ENCODE peak calls at places on chromosomes 11 and 22, in eight cellular contexts. R is GM10248; K is stimulated activated CD8-positive, alpha-beta memory T cell treated with anti-CD3 and anti-CD28 coated beads, Interleukin-7, amount 100 ng/mL, for 1 hour; O is HFFc6; L is iris pigment epithelial cell; P is NCI-H748 treated with DMSO at 0.1 percent for 48 hours; X is AG04450; C is stromal cell of bone marrow. W is an unnamed sample.

GRCh38 chr22:30918761-30919160 is 49.8 kb downstream of the MORC2 start:
- DNase-seq in R (no peak), K (no peak), L (no peak), X (no peak), C (no peak), O (no peak), P (no peak), W (no peak)

GRCh38 chr22:47032091-47032943 is 269.9 kb downstream of the TBC1D22A start:
- DNase-seq in X (no peak), C (no peak), P (no peak), K (no peak), L (no peak), R (no peak), O (no peak), W (no peak)

GRCh38 chr11:115159122-115159665 is 345.0 kb downstream of the CADM1 start:
- DNase-seq in K (no peak), P (no peak), R (no peak), L (no peak), X (no peak), C (no peak), O (no peak), W (no peak)

GRCh38 chr11:26780686-26781085 is 58.8 kb upstream of the SLC5A12 start:
- DNase-seq in C (no peak), K (no peak), L (peak; percentile 64), O (peak; percentile 9), X (no peak), P (no peak), R (no peak), W (no peak)

GRCh38 chr22:37747090-37747714 is 50.4 kb downstream of the TRIOBP start:
- DNase-seq in O (peak; percentile 57), C (no peak), K (no peak), R (no peak), X (no peak), L (peak; percentile 28), P (no peak), W (no peak)

GRCh38 chr11:83008581-83008923 is 63.1 kb downstream of the RAB30 start:
- DNase-seq in L (peak; percentile 57), P (no peak), R (no peak), C (no peak), K (no peak), X (no peak), O (peak; percentile 53), W (no peak)

GRCh38 chr22:20009018-20009482 is 7.6 kb downstream of the ARVCF start:
- DNase-seq in P (no peak), L (no peak), R (no peak), K (no peak), C (no peak), X (no peak), O (no peak), W (no peak)

GRCh38 chr11:96254087-96254486 is 88.9 kb downstream of the MAML2 start:
- DNase-seq in O (no peak), C (no peak), P (no peak), R (peak; percentile 51), K (no peak), X (no peak), L (peak; percentile 84), W (no peak)

GRCh38 chr22:38718414-38718813 is 12.7 kb downstream of the GTPBP1 start:
- DNase-seq in P (no peak), X (no peak), L (peak; percentile 70), R (no peak), O (peak; percentile 87), C (peak; percentile 74), K (no peak), W (no peak)

GRCh38 chr22:33167998-33168397 is 109.8 kb upstream of the SYN3 start:
- DNase-seq in K (no peak), L (no peak), O (no peak), X (no peak), R (no peak), C (no peak), P (no peak), W (no peak)

GRCh38 chr11:130849215-130849568 is 67.1 kb downstream of the SNX19 start:
- DNase-seq in L (peak; percentile 44), O (peak; percentile 80), P (no peak), K (no peak), X (no peak), R (no peak), C (peak; percentile 93), W (no peak)

GRCh38 chr11:19474954-19475811 is 234.4 kb upstream of the E2F8 start:
- DNase-seq in P (peak; percentile 76), C (no peak), R (peak; percentile 67), O (no peak), L (no peak), X (no peak), K (no peak), W (no peak)

GRCh38 chr22:23537421-23537820 is 42.7 kb downstream of the IGLL1 start:
- DNase-seq in C (no peak), R (no peak), P (no peak), L (no peak), O (no peak), X (no peak), K (no peak), W (no peak)

GRCh38 chr11:72078477-72078876 is 1.9 kb downstream of the NUMA1 start:
- DNase-seq in X (no peak), R (no peak), L (peak; percentile 57), C (no peak), P (no peak), K (no peak), O (no peak), W (no peak)

GRCh38 chr11:8729837-8730696 is 47.5 kb downstream of the RPL27A start:
- DNase-seq in X (no peak), O (no peak), K (no peak), C (no peak), R (no peak), L (no peak), P (no peak), W (no peak)